ENCODE peak calls at places on chromosomes 7 and 10, in five cellular contexts. L is psoas muscle, O is transverse colon, X is heart left ventricle, B is SJSA1. H is an unnamed sample.
A peak's percentile ranks its signal among the peaks of the same experiment; 100 is the strongest.

GRCh38 chr7:28695300-28696261 is 262.5 kb downstream of the TRIL start:
- DNase-seq in L (no peak), O (no peak), X (peak; percentile 54), B (no peak), H (no peak)

GRCh38 chr7:70392282-70392681 is 739.7 kb upstream of the GALNT17 start:
- DNase-seq in L (no peak), O (no peak), X (no peak), B (no peak), H (no peak)

GRCh38 chr10:132469197-132469942 is 68.2 kb upstream of the INPP5A start:
- DNase-seq in L (peak; percentile 31), O (no peak), X (no peak), B (no peak), H (no peak)

GRCh38 chr7:40763319-40764287 is 628.8 kb downstream of the SUGCT start:
- DNase-seq in L (no peak), O (no peak), X (no peak), B (peak; percentile 99), H (peak; percentile 62)

GRCh38 chr10:111118758-111119157 is 41.9 kb downstream of the ADRA2A start:
- DNase-seq in L (no peak), O (no peak), X (no peak), B (no peak), H (no peak)

GRCh38 chr10:73907841-73908517 is 3.0 kb upstream of the PLAU start:
- DNase-seq in L (peak; percentile 70), O (peak; percentile 22), X (peak; percentile 52), B (peak; percentile 87), H (peak; percentile 46)

GRCh38 chr7:95357623-95358022 is 33.3 kb upstream of the PON1 start:
- DNase-seq in L (no peak), O (no peak), X (no peak), B (no peak), H (peak; percentile 25)

GRCh38 chr10:15419279-15419874 is 48.3 kb upstream of the FAM171A1 start:
- DNase-seq in L (no peak), O (peak; percentile 47), X (no peak), B (peak; percentile 40), H (peak; percentile 68)

GRCh38 chr7:36820527-36821170 is 96.4 kb upstream of the AOAH start:
- DNase-seq in L (no peak), O (no peak), X (no peak), B (no peak), H (no peak)

GRCh38 chr7:103902917-103903316 is 86.5 kb downstream of the RELN start:
- DNase-seq in L (no peak), O (no peak), X (no peak), B (no peak), H (no peak)

GRCh38 chr7:4123823-4124222 is 558.3 kb upstream of the FOXK1 start:
- DNase-seq in L (no peak), O (no peak), X (no peak), B (no peak), H (peak; percentile 87)

GRCh38 chr10:8056891-8057331 is 2.4 kb downstream of the GATA3 start:
- DNase-seq in L (no peak), O (no peak), X (no peak), B (no peak), H (no peak)

GRCh38 chr10:133258818-133259602 is 17.7 kb downstream of the ADAM8 start:
- DNase-seq in L (peak; percentile 88), O (peak; percentile 70), X (peak; percentile 78), B (peak; percentile 92), H (peak; percentile 89)

GRCh38 chr10:42969147-42969546 is 107.7 kb upstream of the RET start:
- DNase-seq in L (no peak), O (no peak), X (no peak), B (no peak), H (no peak)

GRCh38 chr10:35613597-35614226 is 8.6 kb downstream of the GJD4 start:
- DNase-seq in L (no peak), O (no peak), X (no peak), B (no peak), H (peak; percentile 50)

GRCh38 chr10:57791546-57791945 is 476.1 kb downstream of the IPMK start:
- DNase-seq in L (no peak), O (no peak), X (no peak), B (no peak), H (no peak)

GRCh38 chr7:158050441-158051371 is 536.9 kb downstream of the PTPRN2 start:
- DNase-seq in L (no peak), O (no peak), X (no peak), B (no peak), H (no peak)

GRCh38 chr10:79444243-79445119 is 943 bp downstream of the ZCCHC24 start:
- DNase-seq in L (peak; percentile 84), O (peak; percentile 56), X (peak; percentile 80), B (peak; percentile 54), H (peak; percentile 92)

GRCh38 chr10:119268871-119269506 is 61.6 kb downstream of the GRK5 start:
- DNase-seq in L (no peak), O (no peak), X (no peak), B (peak; percentile 83), H (no peak)

GRCh38 chr7:119482209-119482608 is 790.8 kb upstream of the KCND2 start:
- DNase-seq in L (no peak), O (no peak), X (no peak), B (no peak), H (no peak)

GRCh38 chr10:127415901-127416630 is 133.0 kb upstream of the NPS start:
- DNase-seq in L (no peak), O (no peak), X (no peak), B (no peak), H (peak; percentile 86)

GRCh38 chr7:5477723-5478531 is 54.3 kb upstream of the TNRC18 start:
- DNase-seq in L (no peak), O (no peak), X (no peak), B (no peak), H (no peak)

GRCh38 chr7:44184221-44184873 is 4.9 kb downstream of the GCK start:
- DNase-seq in L (no peak), O (no peak), X (no peak), B (peak; percentile 60), H (peak; percentile 86)

GRCh38 chr7:130366561-130366960 is 13.7 kb upstream of the CPA1 start:
- DNase-seq in L (no peak), O (no peak), X (no peak), B (no peak), H (peak; percentile 81)

GRCh38 chr7:66740302-66740979 is at the start of gene RABGEF1:
- DNase-seq in L (peak; percentile 98), O (peak; percentile 99), X (peak; percentile 98), B (peak; percentile 94), H (peak; percentile 99)

GRCh38 chr7:5598261-5598761 is 174.7 kb upstream of the TNRC18 start:
- DNase-seq in L (no peak), O (no peak), X (no peak), B (no peak), H (peak; percentile 91)

GRCh38 chr10:50498465-50498864 is 125.3 kb downstream of the SGMS1 start:
- DNase-seq in L (no peak), O (no peak), X (no peak), B (no peak), H (no peak)

GRCh38 chr7:44167920-44168319 is 21.3 kb downstream of the GCK start:
- DNase-seq in L (no peak), O (no peak), X (no peak), B (no peak), H (no peak)

GRCh38 chr7:129864042-129864441 is 88.7 kb downstream of the UBE2H start:
- DNase-seq in L (no peak), O (no peak), X (peak; percentile 42), B (no peak), H (peak; percentile 12)

GRCh38 chr10:76210241-76210640 is 778.8 kb downstream of the LRMDA start:
- DNase-seq in L (no peak), O (no peak), X (no peak), B (no peak), H (no peak)

GRCh38 chr10:88120599-88121333 is 257.3 kb downstream of the PTEN start:
- DNase-seq in L (no peak), O (no peak), X (no peak), B (no peak), H (no peak)

GRCh38 chr7:40922316-40922670 is 780.6 kb downstream of the INHBA start:
- DNase-seq in L (no peak), O (no peak), X (no peak), B (peak; percentile 16), H (no peak)

GRCh38 chr10:77641344-77641743 is 3.7 kb upstream of the KCNMA1 start:
- DNase-seq in L (no peak), O (no peak), X (no peak), B (no peak), H (no peak)
- H3K4me1 ChIP-seq in L (peaks cover 5% of the 10 kb centered on the region), O (peaks cover 7% of the 10 kb centered on the region), X (no peaks in the 10 kb centered on the region), B (peaks cover 19% of the 10 kb centered on the region), H (no peaks in the 10 kb centered on the region)

DNA sequence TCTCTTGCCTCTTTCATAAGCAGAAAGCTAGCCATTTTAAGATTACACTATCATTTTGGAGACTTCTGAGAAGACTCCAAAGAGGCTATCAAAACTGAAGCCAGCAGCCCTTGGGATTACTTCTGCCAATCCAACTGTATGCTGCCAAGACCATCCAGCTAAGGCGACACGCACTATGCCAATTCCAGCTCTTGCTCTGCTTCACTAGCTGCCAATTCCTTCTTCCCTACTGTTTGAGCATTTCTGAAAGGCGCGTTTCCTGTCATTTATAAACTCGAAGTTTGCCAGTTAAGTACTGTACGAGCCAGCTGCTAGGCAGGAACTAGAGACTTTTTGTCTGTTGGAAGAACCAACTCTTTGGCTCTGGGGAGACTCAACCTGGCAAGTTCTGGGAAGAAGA is 36.5 kb downstream of the MALSU1 start:
- DNase-seq in L (no peak), O (no peak), X (no peak), B (no peak), H (no peak)
- H3K27ac ChIP-seq in L (no peak overlapping the region), O (no peak overlapping the region), X (no peak overlapping the region), B (peak overlapping the region; percentile 63), H (no peak overlapping the region)

GRCh38 chr7:46071076-46071475 is 150.0 kb upstream of the IGFBP3 start:
- DNase-seq in L (no peak), O (no peak), X (no peak), B (no peak), H (no peak)

GRCh38 chr7:46072722-46073121 is 151.7 kb upstream of the IGFBP3 start:
- DNase-seq in L (no peak), O (no peak), X (no peak), B (peak; percentile 26), H (no peak)

GRCh38 chr7:46071601-46072000 is 150.5 kb upstream of the IGFBP3 start:
- DNase-seq in L (no peak), O (no peak), X (no peak), B (no peak), H (no peak)

GRCh38 chr7:46068159-46068558 is 147.1 kb upstream of the IGFBP3 start:
- DNase-seq in L (no peak), O (no peak), X (no peak), B (no peak), H (no peak)
- H3K4me1 ChIP-seq in L (no peaks in the 10 kb centered on the region), O (no peaks in the 10 kb centered on the region), X (no peaks in the 10 kb centered on the region), B (peaks cover 8% of the 10 kb centered on the region), H (no peaks in the 10 kb centered on the region)

DNA sequence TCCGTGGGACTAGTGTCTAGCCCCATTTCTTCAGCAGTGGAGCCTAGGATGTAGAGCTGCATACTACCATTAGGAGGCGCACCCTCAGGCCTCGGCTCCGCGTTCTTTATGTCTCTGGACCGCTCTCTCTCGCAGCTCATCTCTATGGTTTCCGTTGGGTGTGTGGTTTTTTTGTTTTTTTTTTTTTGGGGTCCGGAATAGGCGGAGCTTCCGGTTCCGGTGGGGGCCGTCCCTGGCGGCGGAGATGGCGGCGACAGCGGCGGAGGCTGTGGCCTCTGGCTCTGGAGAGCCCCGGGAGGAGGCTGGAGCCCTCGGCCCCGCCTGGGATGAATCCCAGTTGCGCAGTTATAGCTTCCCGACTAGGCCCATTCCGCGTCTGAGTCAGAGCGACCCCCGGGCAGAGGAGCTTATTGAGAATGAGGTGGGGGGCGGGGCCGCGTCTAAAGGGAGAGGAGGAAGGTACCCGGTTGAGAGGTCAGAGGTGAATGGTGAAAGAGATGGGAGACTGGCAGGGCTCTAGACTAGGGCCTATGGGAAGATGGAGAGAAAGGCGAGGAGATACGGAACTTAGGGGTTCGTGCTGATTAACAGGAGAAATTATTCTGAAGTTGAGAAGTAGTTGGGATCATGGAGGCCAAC is at the start of gene HIF1AN:
- DNase-seq in L (peak; percentile 88), O (peak; percentile 90), X (peak; percentile 92), B (peak; percentile 93), H (peak; percentile 97)
- H3K27ac ChIP-seq in L (peak within 1 kb of the TSS; percentile 80), O (peak within 1 kb of the TSS; percentile 86), X (peak within 1 kb of the TSS; percentile 73), B (no peak within 1 kb of the TSS), H (peak within 1 kb of the TSS; percentile 67)